ENCODE peak calls at places on chromosomes 4 and X, in ten cellular contexts. One of them, this sample, is unnamed.

GRCh38 chrX:154914052-154914451 is 27.9 kb downstream of the F8A1 start:
- DNase-seq in upper lobe of right lung: no peak
- DNase-seq in neural crest cell: no peak
- DNase-seq in tibial nerve: no peak
- DNase-seq in activated T-helper 1 cell treated with Interleukin-2 at 50 U/mL for 16 hours: no peak
- DNase-seq in cardiac muscle cell: no peak
- DNase-seq in K562: no peak
- DNase-seq in NCI-H1105: no peak
- DNase-seq in body of pancreas: no peak
- DNase-seq in dorsolateral prefrontal cortex: no peak
- DNase-seq in this sample: no peak

GRCh38 chr4:78949735-78950134 is 10.5 kb upstream of the PAQR3 start:
- DNase-seq in activated T-helper 1 cell treated with Interleukin-2 at 50 U/mL for 16 hours: no peak
- DNase-seq in neural crest cell: no peak
- DNase-seq in body of pancreas: no peak
- DNase-seq in cardiac muscle cell: no peak
- DNase-seq in upper lobe of right lung: no peak
- DNase-seq in dorsolateral prefrontal cortex: no peak
- DNase-seq in tibial nerve: no peak
- DNase-seq in K562: no peak
- DNase-seq in NCI-H1105: no peak
- DNase-seq in this sample: no peak

GRCh38 chrX:137430301-137430700 is 135.6 kb upstream of the ZIC3 start:
- DNase-seq in dorsolateral prefrontal cortex: no peak
- DNase-seq in tibial nerve: no peak
- DNase-seq in activated T-helper 1 cell treated with Interleukin-2 at 50 U/mL for 16 hours: no peak
- DNase-seq in neural crest cell: no peak
- DNase-seq in NCI-H1105: no peak
- DNase-seq in body of pancreas: no peak
- DNase-seq in cardiac muscle cell: no peak
- DNase-seq in upper lobe of right lung: no peak
- DNase-seq in K562: no peak
- DNase-seq in this sample: no peak

GRCh38 chrX:34586507-34586906 is 70.6 kb downstream of the TMEM47 start:
- DNase-seq in neural crest cell: no peak
- DNase-seq in tibial nerve: no peak
- DNase-seq in cardiac muscle cell: no peak
- DNase-seq in body of pancreas: no peak
- DNase-seq in K562: no peak
- DNase-seq in activated T-helper 1 cell treated with Interleukin-2 at 50 U/mL for 16 hours: no peak
- DNase-seq in NCI-H1105: no peak
- DNase-seq in dorsolateral prefrontal cortex: no peak
- DNase-seq in upper lobe of right lung: no peak
- DNase-seq in this sample: no peak

GRCh38 chr4:25439913-25440477 is 62.9 kb downstream of the ANAPC4 start:
- DNase-seq in body of pancreas: peak; percentile 74
- DNase-seq in activated T-helper 1 cell treated with Interleukin-2 at 50 U/mL for 16 hours: no peak
- DNase-seq in dorsolateral prefrontal cortex: peak; percentile 67
- DNase-seq in K562: peak; percentile 79
- DNase-seq in NCI-H1105: peak; percentile 21
- DNase-seq in cardiac muscle cell: peak; percentile 87
- DNase-seq in neural crest cell: peak; percentile 62
- DNase-seq in tibial nerve: peak; percentile 32
- DNase-seq in upper lobe of right lung: no peak
- DNase-seq in this sample: peak; percentile 56

GRCh38 chr4:921830-922331 is 10.2 kb downstream of the GAK start:
- DNase-seq in cardiac muscle cell: no peak
- DNase-seq in K562: no peak
- DNase-seq in tibial nerve: no peak
- DNase-seq in upper lobe of right lung: peak; percentile 37
- DNase-seq in neural crest cell: no peak
- DNase-seq in activated T-helper 1 cell treated with Interleukin-2 at 50 U/mL for 16 hours: no peak
- DNase-seq in NCI-H1105: no peak
- DNase-seq in body of pancreas: no peak
- DNase-seq in dorsolateral prefrontal cortex: no peak
- DNase-seq in this sample: no peak

GRCh38 chrX:85963736-85964135 is 83.6 kb downstream of the CHM start:
- DNase-seq in cardiac muscle cell: peak; percentile 67
- DNase-seq in activated T-helper 1 cell treated with Interleukin-2 at 50 U/mL for 16 hours: no peak
- DNase-seq in K562: no peak
- DNase-seq in body of pancreas: no peak
- DNase-seq in neural crest cell: no peak
- DNase-seq in upper lobe of right lung: no peak
- DNase-seq in tibial nerve: no peak
- DNase-seq in NCI-H1105: no peak
- DNase-seq in dorsolateral prefrontal cortex: no peak
- DNase-seq in this sample: peak; percentile 31

GRCh38 chr4:105548483-105548882 is 3.9 kb upstream of the ARHGEF38 start:
- DNase-seq in cardiac muscle cell: no peak
- DNase-seq in upper lobe of right lung: no peak
- DNase-seq in tibial nerve: no peak
- DNase-seq in body of pancreas: no peak
- DNase-seq in dorsolateral prefrontal cortex: no peak
- DNase-seq in activated T-helper 1 cell treated with Interleukin-2 at 50 U/mL for 16 hours: no peak
- DNase-seq in K562: no peak
- DNase-seq in neural crest cell: no peak
- DNase-seq in NCI-H1105: no peak
- DNase-seq in this sample: no peak

GRCh38 chr4:168440442-168441264 is 39.6 kb downstream of the DDX60L start:
- DNase-seq in dorsolateral prefrontal cortex: no peak
- DNase-seq in upper lobe of right lung: no peak
- DNase-seq in activated T-helper 1 cell treated with Interleukin-2 at 50 U/mL for 16 hours: no peak
- DNase-seq in cardiac muscle cell: peak; percentile 54
- DNase-seq in NCI-H1105: no peak
- DNase-seq in body of pancreas: no peak
- DNase-seq in K562: no peak
- DNase-seq in tibial nerve: no peak
- DNase-seq in neural crest cell: no peak
- DNase-seq in this sample: peak; percentile 31

GRCh38 chr4:83075271-83075670 is 39.3 kb downstream of the PLAC8 start:
- DNase-seq in neural crest cell: no peak
- DNase-seq in upper lobe of right lung: no peak
- DNase-seq in activated T-helper 1 cell treated with Interleukin-2 at 50 U/mL for 16 hours: no peak
- DNase-seq in dorsolateral prefrontal cortex: no peak
- DNase-seq in cardiac muscle cell: peak; percentile 13
- DNase-seq in body of pancreas: no peak
- DNase-seq in K562: no peak
- DNase-seq in tibial nerve: no peak
- DNase-seq in NCI-H1105: no peak
- DNase-seq in this sample: peak; percentile 39

GRCh38 chr4:150451883-150452282 is 130.1 kb upstream of the MAB21L2 start:
- DNase-seq in cardiac muscle cell: no peak
- DNase-seq in dorsolateral prefrontal cortex: no peak
- DNase-seq in body of pancreas: no peak
- DNase-seq in upper lobe of right lung: no peak
- DNase-seq in K562: no peak
- DNase-seq in NCI-H1105: no peak
- DNase-seq in activated T-helper 1 cell treated with Interleukin-2 at 50 U/mL for 16 hours: no peak
- DNase-seq in neural crest cell: no peak
- DNase-seq in tibial nerve: no peak
- DNase-seq in this sample: no peak

GRCh38 chr4:145481164-145481941 is at the start of gene SMAD1:
- DNase-seq in K562: peak; percentile 12
- DNase-seq in neural crest cell: peak; percentile 65
- DNase-seq in body of pancreas: peak; percentile 92
- DNase-seq in cardiac muscle cell: peak; percentile 94
- DNase-seq in dorsolateral prefrontal cortex: peak; percentile 88
- DNase-seq in upper lobe of right lung: peak; percentile 93
- DNase-seq in activated T-helper 1 cell treated with Interleukin-2 at 50 U/mL for 16 hours: no peak
- DNase-seq in NCI-H1105: peak; percentile 59
- DNase-seq in tibial nerve: peak; percentile 63
- DNase-seq in this sample: peak; percentile 30

GRCh38 chrX:45775462-45775861 is 574.8 kb upstream of the DIPK2B start:
- DNase-seq in neural crest cell: no peak
- DNase-seq in cardiac muscle cell: peak; percentile 66
- DNase-seq in upper lobe of right lung: no peak
- DNase-seq in activated T-helper 1 cell treated with Interleukin-2 at 50 U/mL for 16 hours: no peak
- DNase-seq in body of pancreas: no peak
- DNase-seq in K562: no peak
- DNase-seq in dorsolateral prefrontal cortex: no peak
- DNase-seq in NCI-H1105: no peak
- DNase-seq in tibial nerve: no peak
- DNase-seq in this sample: no peak

GRCh38 chr4:48228887-48229462 is 40.7 kb downstream of the TEC start:
- DNase-seq in activated T-helper 1 cell treated with Interleukin-2 at 50 U/mL for 16 hours: no peak
- DNase-seq in upper lobe of right lung: no peak
- DNase-seq in cardiac muscle cell: no peak
- DNase-seq in body of pancreas: no peak
- DNase-seq in neural crest cell: no peak
- DNase-seq in NCI-H1105: no peak
- DNase-seq in K562: no peak
- DNase-seq in dorsolateral prefrontal cortex: no peak
- DNase-seq in tibial nerve: no peak
- DNase-seq in this sample: no peak

GRCh38 chr4:68375667-68376559 is 26.0 kb upstream of the YTHDC1 start:
- DNase-seq in activated T-helper 1 cell treated with Interleukin-2 at 50 U/mL for 16 hours: peak; percentile 5
- DNase-seq in dorsolateral prefrontal cortex: peak; percentile 7
- DNase-seq in NCI-H1105: peak; percentile 1
- DNase-seq in body of pancreas: peak; percentile 54
- DNase-seq in neural crest cell: peak; percentile 6
- DNase-seq in tibial nerve: no peak
- DNase-seq in cardiac muscle cell: peak; percentile 64
- DNase-seq in K562: peak; percentile 13
- DNase-seq in upper lobe of right lung: peak; percentile 66
- DNase-seq in this sample: no peak